ENCODE peak calls at places on chromosomes 7 and 10, in seven cellular contexts. V, Q, R, O, C, I and Z are unnamed samples.

GRCh38 chr7:43647772-43648643 is 65.1 kb downstream of the STK17A start:
- DNase-seq in C (peak; percentile 67), Q (peak; percentile 71), R (peak; percentile 33), I (peak; percentile 63), V (peak; percentile 59), O (peak; percentile 66), Z (peak; percentile 25)

GRCh38 chr10:35768011-35768410 is 125.9 kb upstream of the FZD8 start:
- DNase-seq in C (no peak), Q (no peak), R (no peak), V (no peak), I (no peak), O (no peak), Z (no peak)

GRCh38 chr10:104318096-104318725 is 20.1 kb downstream of the ITPRIP start:
- DNase-seq in V (no peak), I (no peak), Q (peak; percentile 42), R (no peak), O (no peak), C (no peak), Z (no peak)

GRCh38 chr7:54967384-54967783 is 51.4 kb upstream of the EGFR start:
- DNase-seq in O (peak; percentile 69), I (no peak), Q (no peak), C (no peak), V (no peak), R (peak; percentile 22), Z (peak; percentile 74)

GRCh38 chr7:47833211-47833610 is 115.1 kb downstream of the PKD1L1 start:
- DNase-seq in C (no peak), I (no peak), O (no peak), Q (no peak), R (no peak), V (no peak), Z (no peak)

GRCh38 chr10:116113721-116114501 is 159.1 kb downstream of the GFRA1 start:
- DNase-seq in O (no peak), Q (no peak), I (no peak), C (no peak), R (no peak), V (no peak), Z (no peak)

GRCh38 chr7:156544919-156545715 is 95.5 kb upstream of the RNF32 start:
- DNase-seq in Q (peak; percentile 83), I (no peak), O (no peak), R (peak; percentile 60), V (peak; percentile 58), C (no peak), Z (no peak)

GRCh38 chr7:77538186-77538907 is 1.3 kb downstream of the PTPN12 start:
- DNase-seq in V (peak; percentile 89), Q (peak; percentile 92), O (peak; percentile 92), R (peak; percentile 88), C (peak; percentile 84), I (peak; percentile 79), Z (peak; percentile 81)

GRCh38 chr7:101538596-101539459 is 90.3 kb downstream of the MYL10 start:
- DNase-seq in C (peak; percentile 34), R (peak; percentile 34), Q (peak; percentile 75), V (peak; percentile 62), I (no peak), O (peak; percentile 90), Z (peak; percentile 71)

GRCh38 chr7:159094030-159094740 is 50.5 kb downstream of the VIPR2 start:
- DNase-seq in O (no peak), C (no peak), Q (peak; percentile 27), V (peak; percentile 3), R (no peak), I (no peak), Z (no peak)

GRCh38 chr7:155752756-155753445 is 59.4 kb downstream of the SHH start:
- DNase-seq in R (no peak), Q (no peak), V (peak; percentile 29), I (no peak), O (no peak), C (no peak), Z (no peak)

GRCh38 chr7:93043393-93043985 is 74.3 kb downstream of the SAMD9 start:
- DNase-seq in I (no peak), V (no peak), O (no peak), Q (no peak), R (no peak), C (no peak), Z (no peak)

DNA sequence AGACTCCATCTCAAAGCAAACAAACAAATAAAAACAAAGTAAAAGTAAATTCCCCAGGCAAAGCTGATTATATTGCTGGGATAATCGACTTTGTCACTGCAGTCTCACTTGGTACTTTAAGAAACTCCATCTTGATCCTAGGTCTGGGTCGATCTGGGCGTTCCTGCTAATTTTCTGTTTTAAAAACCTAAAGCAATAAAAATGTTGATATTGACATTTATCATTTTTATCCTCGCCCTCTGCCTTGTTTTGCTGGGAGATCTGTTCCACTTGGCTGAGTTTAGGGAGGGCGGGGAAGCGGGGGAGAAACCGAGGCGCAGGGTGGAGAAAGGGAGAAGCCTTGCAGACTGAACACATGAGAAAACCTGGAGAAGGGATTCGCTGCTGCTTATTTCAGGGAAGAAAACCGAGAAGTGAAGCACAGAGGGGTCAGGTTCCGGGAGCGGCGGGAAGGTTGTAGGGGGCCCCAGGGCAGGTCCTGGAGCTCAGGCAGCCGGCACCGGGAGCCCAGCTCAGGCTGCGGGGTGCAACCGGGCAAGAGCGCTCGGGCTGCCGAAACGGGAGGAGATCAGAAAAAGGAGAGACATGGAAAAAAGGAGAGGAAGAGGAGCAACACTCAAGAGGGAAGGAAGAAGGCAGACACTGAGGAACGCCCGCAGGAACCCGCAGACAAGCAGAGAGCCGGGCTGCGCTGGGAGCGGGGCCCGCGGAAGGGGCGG is 27.4 kb upstream of the KMT2C start:
- DNase-seq in O (no peak), Q (no peak), I (no peak), C (peak; percentile 67), R (no peak), V (no peak), Z (peak; percentile 60)
- TF ChIP-seq POLR2A in O (peak; percentile 58), Q (peak; percentile 80), I (peak; percentile 12), C (peak; percentile 49), R (peak; percentile 69), V (peak; percentile 88), Z (no peak)

DNA sequence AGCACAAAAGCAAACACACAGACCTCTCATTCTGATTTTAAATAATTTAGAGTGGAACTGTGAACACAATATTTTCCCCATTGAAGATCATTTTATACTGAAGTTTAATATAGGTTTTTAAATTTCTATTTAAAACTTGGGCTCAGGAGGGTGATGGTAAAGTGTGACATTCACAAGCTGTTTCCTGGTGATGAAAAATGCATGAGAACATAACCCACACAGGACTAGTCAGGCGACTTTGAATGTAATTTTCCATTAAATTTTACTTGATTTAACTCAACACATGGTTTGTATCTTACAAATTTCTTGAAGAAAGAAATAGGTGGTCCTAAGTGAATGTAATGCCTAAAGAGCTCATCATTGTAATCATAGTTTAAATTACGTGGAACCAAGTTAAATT is 143.6 kb downstream of the CDK14 start:
- DNase-seq in C (no peak), O (no peak), I (no peak), Q (no peak), R (no peak), V (no peak), Z (no peak)
- H3K4me1 ChIP-seq in C (no peaks in the 10 kb centered on the region), O (no peaks in the 10 kb centered on the region), I (no peaks in the 10 kb centered on the region), Q (peaks cover 5% of the 10 kb centered on the region), R (no peaks in the 10 kb centered on the region), V (no peaks in the 10 kb centered on the region), Z (no peaks in the 10 kb centered on the region)

DNA sequence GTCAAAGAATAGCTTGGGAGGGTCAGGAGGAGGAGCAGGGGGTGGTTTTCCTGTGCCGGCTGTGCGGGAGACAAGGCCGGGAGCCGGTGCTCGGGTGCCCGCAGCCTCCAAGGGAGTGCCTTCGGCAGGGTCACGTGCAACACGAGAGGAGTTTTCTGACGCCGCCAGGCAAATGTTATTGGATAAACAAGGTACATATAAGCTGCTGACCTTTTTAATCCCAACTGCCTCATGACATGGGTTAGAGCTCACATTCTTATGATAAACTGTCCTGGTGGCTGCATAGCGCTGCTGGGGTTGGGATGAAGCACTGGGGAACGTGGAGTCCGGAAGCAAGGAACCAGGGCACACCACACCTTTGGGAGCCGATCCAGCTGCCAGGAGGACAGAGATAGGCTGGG is 124.8 kb upstream of the PDLIM1 start:
- DNase-seq in V (no peak), I (peak; percentile 88), C (no peak), Q (no peak), R (no peak), O (no peak), Z (no peak)
- TF ChIP-seq POLR2A in V (no peak), I (peak; percentile 82), C (no peak), Q (no peak), R (no peak), O (no peak), Z (no peak)

DNA sequence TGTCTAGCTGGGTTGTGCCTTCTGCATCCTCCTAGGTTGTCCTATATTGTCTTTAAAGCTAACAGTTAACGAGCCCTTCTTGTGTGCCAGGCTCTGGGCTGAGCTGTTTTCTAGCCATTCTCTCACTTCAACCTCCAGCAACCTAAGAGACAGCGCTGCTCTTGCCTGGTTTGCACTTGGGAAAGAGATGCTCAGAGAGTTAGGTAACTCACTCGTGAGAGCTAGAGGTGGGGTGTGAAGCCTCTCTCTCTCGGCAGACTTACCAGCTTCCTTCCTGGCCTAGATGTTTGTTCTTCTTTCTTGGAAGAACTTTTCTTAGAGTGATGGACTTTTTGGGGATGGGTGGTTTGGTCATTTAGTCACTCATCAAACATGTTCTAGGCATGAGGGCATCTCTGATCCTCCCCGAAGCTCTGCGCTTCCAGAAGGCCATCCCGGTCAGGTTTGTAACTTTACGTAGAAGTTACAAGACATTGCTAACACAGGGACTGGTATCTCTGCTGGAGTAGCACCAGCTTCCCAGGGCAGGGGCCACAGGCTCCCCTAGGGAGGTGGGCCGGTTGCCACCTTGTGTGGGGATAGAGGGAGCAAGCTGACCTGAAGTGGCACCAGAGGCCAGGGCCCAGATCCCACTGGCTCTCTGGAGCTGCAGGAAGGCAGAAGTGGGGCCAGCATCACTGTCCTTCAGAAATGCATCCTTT is 14.3 kb downstream of the TSPAN15 start:
- DNase-seq in R (no peak), I (no peak), Q (no peak), O (no peak), C (no peak), V (no peak), Z (no peak)
- H3K4me1 ChIP-seq in R (peaks cover 10% of the 10 kb centered on the region), I (peaks cover 78% of the 10 kb centered on the region), Q (no peaks in the 10 kb centered on the region), O (peaks cover 66% of the 10 kb centered on the region), C (peaks cover 18% of the 10 kb centered on the region), V (peaks cover 37% of the 10 kb centered on the region), Z (peaks cover 22% of the 10 kb centered on the region)

GRCh38 chr7:23247101-23247601 is 576 bp downstream of the GPNMB start:
- DNase-seq in Q (no peak), C (no peak), O (no peak), V (no peak), R (no peak), I (no peak), Z (no peak)

GRCh38 chr7:23247602-23248335 is 1.2 kb downstream of the GPNMB start:
- DNase-seq in O (no peak), Q (no peak), V (peak; percentile 21), C (peak; percentile 38), R (no peak), I (peak; percentile 11), Z (no peak)

GRCh38 chr7:23244335-23244635 is 2.3 kb upstream of the GPNMB start:
- DNase-seq in Q (no peak), R (no peak), V (no peak), C (no peak), I (no peak), O (no peak), Z (no peak)

GRCh38 chr7:23249486-23249885 is 2.9 kb downstream of the GPNMB start:
- DNase-seq in C (no peak), R (no peak), Q (no peak), I (no peak), O (no peak), V (no peak), Z (no peak)

DNA sequence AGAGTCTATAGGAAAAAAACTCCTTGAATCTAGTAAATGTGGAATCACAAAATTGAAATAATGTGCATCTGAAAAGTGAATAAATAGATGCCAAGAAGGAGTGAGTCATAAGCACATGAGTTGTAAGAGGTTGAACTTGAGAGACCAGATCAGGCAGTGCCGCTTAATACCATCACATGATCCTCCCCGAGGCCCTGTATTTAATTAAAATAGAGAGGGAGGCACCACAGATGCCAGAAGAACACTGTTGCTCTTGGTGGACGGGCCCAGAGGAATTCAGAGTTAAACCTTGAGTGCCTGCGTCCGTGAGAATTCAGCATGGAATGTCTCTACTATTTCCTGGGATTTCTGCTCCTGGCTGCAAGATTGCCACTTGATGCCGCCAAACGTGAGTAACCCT is at the start of gene GPNMB:
- DNase-seq in C (peak; percentile 63), Q (no peak), V (peak; percentile 17), O (no peak), R (no peak), I (peak; percentile 50), Z (peak; percentile 5)
- TF ChIP-seq POLR2A in C (peak; percentile 32), Q (peak; percentile 15), V (peak; percentile 58), O (no peak), R (no peak), I (peak; percentile 51), Z (no peak)